ENCODE peak calls at places on chromosomes 16 and 17, in ten cellular contexts. E is stimulated activated CD4-positive, alpha-beta T cell treated with anti-CD3 and anti-CD28 coated beads, Interleukin-12 subunit alpha, Interleukin-12 subunit beta, amount 100 ng/mL, for 24 hours; N is RPMI7951; D is mucosa of gallbladder; G is NAMALWA; H is RCC 7860; F is SK-MEL-5; U is activated CD4-positive, alpha-beta T cell treated with anti-CD3 and anti-CD28 coated beads, Interleukin-2, amount 50 U/mL, for 1 hour; K is adipocyte; Q is M059J. B is an unnamed sample.

GRCh38 chr16:31177136-31177535 is 2.8 kb upstream of the FUS start:
- DNase-seq in K (no peak), F (peak), U (peak), Q (peak), E (peak), D (no peak), H (peak), N (peak), G (no peak), B (peak)

GRCh38 chr16:23587726-23588125 is 8.4 kb downstream of the NDUFAB1 start:
- DNase-seq in G (no peak), E (no peak), F (no peak), D (no peak), K (peak), Q (peak), N (peak), H (no peak), U (no peak), B (no peak)

GRCh38 chr17:80424878-80425765 is 10.2 kb downstream of the ENDOV start:
- DNase-seq in D (no peak), K (no peak), G (no peak), E (no peak), F (peak), N (no peak), U (no peak), H (no peak), Q (no peak), B (no peak)

GRCh38 chr16:86391987-86392386 is 118.3 kb upstream of the FOXF1 start:
- DNase-seq in U (no peak), F (no peak), K (peak), D (no peak), G (no peak), Q (peak), H (no peak), E (no peak), N (peak), B (no peak)

GRCh38 chr17:81440511-81441244 is 45.4 kb downstream of the BAHCC1 start:
- DNase-seq in Q (no peak), G (peak), H (no peak), K (peak), D (no peak), N (no peak), F (peak), U (no peak), E (no peak), B (no peak)

GRCh38 chr16:1434644-1435592 is 4.0 kb downstream of the PERCC1 start:
- DNase-seq in F (no peak), G (no peak), H (no peak), U (no peak), Q (no peak), K (no peak), D (no peak), N (no peak), E (no peak), B (no peak)

GRCh38 chr16:79707867-79708266 is 107.3 kb upstream of the MAF start:
- DNase-seq in D (no peak), E (no peak), U (no peak), G (no peak), N (no peak), Q (peak), K (no peak), F (no peak), H (no peak), B (peak)

GRCh38 chr17:10844667-10845387 is 6.9 kb upstream of the PIRT start:
- DNase-seq in N (peak), K (peak), G (peak), D (peak), U (peak), F (peak), Q (peak), E (peak), H (peak), B (peak)

GRCh38 chr17:79897243-79898063 is 58.2 kb upstream of the CBX4 start:
- DNase-seq in H (no peak), Q (no peak), U (no peak), K (no peak), N (no peak), D (no peak), F (no peak), E (no peak), G (no peak), B (no peak)

GRCh38 chr16:48622456-48623303 is 12.7 kb upstream of the N4BP1 start:
- DNase-seq in Q (no peak), N (no peak), H (no peak), E (no peak), K (no peak), D (peak), G (no peak), U (no peak), F (no peak), B (no peak)

GRCh38 chr16:25256821-25257503 is 683 bp downstream of the ZKSCAN2 start:
- DNase-seq in G (peak), N (peak), F (peak), U (peak), Q (peak), H (no peak), E (peak), K (peak), D (peak), B (no peak)

GRCh38 chr16:22098538-22099255 is 6.4 kb downstream of the VWA3A start:
- DNase-seq in K (peak), G (peak), Q (peak), D (no peak), F (peak), H (peak), E (no peak), U (no peak), N (peak), B (no peak)

GRCh38 chr17:35082073-35082657 is 18.7 kb upstream of the RFFL start:
- DNase-seq in F (no peak), G (no peak), H (peak), E (no peak), K (peak), Q (peak), N (peak), U (no peak), D (no peak), B (no peak)

GRCh38 chr17:57832711-57833596 is 16.9 kb downstream of the MRPS23 start:
- DNase-seq in K (peak), G (peak), N (peak), H (no peak), U (peak), E (peak), F (peak), Q (peak), D (peak), B (peak)

B was measured in cardiac septum.